ENCODE peak calls at places on chromosomes 13 and 19, in five cellular contexts. W is cardiac muscle cell, L is Panc1, J is breast epithelium, Y is heart right ventricle. Z is an unnamed sample.

GRCh38 chr19:54209748-54210494 is 9.3 kb downstream of the RPS9 start:
- DNase-seq in W (peak), L (peak), Y (peak), J (peak), Z (no peak)

GRCh38 chr19:39848392-39848791 is 2.2 kb upstream of the FBL start:
- DNase-seq in W (no peak), J (no peak), Y (no peak), L (no peak), Z (no peak)

GRCh38 chr19:23917856-23918255 is 3.2 kb downstream of the ZNF726 start:
- DNase-seq in L (no peak), Y (no peak), W (no peak), J (peak), Z (no peak)

GRCh38 chr13:52405767-52406494 is at the start of gene THSD1:
- DNase-seq in Y (peak), J (peak), L (no peak), W (no peak), Z (no peak)

GRCh38 chr19:6038634-6039405 is 60.9 kb upstream of the RANBP3 start:
- DNase-seq in Y (no peak), W (no peak), L (no peak), J (no peak), Z (no peak)

GRCh38 chr19:49085868-49086232 is 599 bp downstream of the SNRNP70 start:
- DNase-seq in L (no peak), W (no peak), Y (no peak), J (no peak), Z (no peak)

GRCh38 chr13:48633695-48634094 is 20.0 kb upstream of the CYSLTR2 start:
- DNase-seq in Y (no peak), W (no peak), L (no peak), J (no peak), Z (no peak)

GRCh38 chr19:44109458-44109857 is 3.7 kb upstream of the ZNF225 start:
- DNase-seq in J (no peak), W (no peak), Y (no peak), L (no peak), Z (no peak)

GRCh38 chr19:17097593-17098126 is 22.1 kb downstream of the MYO9B start:
- DNase-seq in W (peak), L (no peak), J (no peak), Y (no peak), Z (no peak)

GRCh38 chr19:42083537-42083936 is 7.6 kb downstream of the ZNF574 start:
- DNase-seq in J (no peak), Y (no peak), W (no peak), L (no peak), Z (no peak)

GRCh38 chr13:95660981-95661581 is 15.9 kb upstream of the DNAJC3 start:
- DNase-seq in L (no peak), J (no peak), W (peak), Y (no peak), Z (no peak)

GRCh38 chr19:42132030-42132628 is at the start of gene POU2F2:
- DNase-seq in J (peak), L (no peak), W (no peak), Y (peak), Z (peak)

GRCh38 chr13:40789275-40790231 is at the start of gene SLC25A15:
- DNase-seq in J (peak), Y (peak), W (peak), L (no peak), Z (no peak)

GRCh38 chr19:43776285-43776684 is 4.5 kb downstream of the KCNN4 start:
- DNase-seq in L (no peak), J (no peak), Y (no peak), W (no peak), Z (no peak)

GRCh38 chr13:30863231-30863630 is 42.8 kb upstream of the MEDAG start:
- DNase-seq in W (no peak), Y (no peak), L (no peak), J (no peak), Z (no peak)

GRCh38 chr13:74871671-74872070 is 610.3 kb downstream of the TBC1D4 start:
- DNase-seq in J (no peak), W (no peak), L (no peak), Y (no peak), Z (no peak)

GRCh38 chr19:17765069-17765618 is 13.9 kb downstream of the FCHO1 start:
- DNase-seq in Y (peak), L (no peak), W (no peak), J (peak), Z (no peak)

GRCh38 chr19:45681391-45682015 is 10.2 kb downstream of the SNRPD2 start:
- DNase-seq in W (peak), J (peak), Y (peak), L (no peak), Z (peak)

GRCh38 chr13:91017669-91018053 is 329.8 kb upstream of the MIR17HG start:
- DNase-seq in J (no peak), Y (no peak), W (no peak), L (no peak), Z (no peak)

GRCh38 chr19:35211545-35212230 is 16.9 kb downstream of the FAM187B start:
- DNase-seq in J (peak), L (no peak), Y (peak), W (no peak), Z (no peak)

GRCh38 chr13:102654786-102655185 is 40.1 kb downstream of the METTL21C start:
- DNase-seq in J (no peak), Y (no peak), W (no peak), L (no peak), Z (no peak)

GRCh38 chr13:41408061-41408460 is 49.3 kb upstream of the RGCC start:
- DNase-seq in L (no peak), W (no peak), J (no peak), Y (no peak), Z (no peak)

GRCh38 chr19:3345850-3346460 is 20.4 kb upstream of the NFIC start:
- DNase-seq in Y (no peak), W (no peak), L (no peak), J (no peak), Z (no peak)

GRCh38 chr13:63501702-63502101 is 2086.1 kb upstream of the PCDH20 start:
- DNase-seq in W (no peak), J (no peak), L (no peak), Y (no peak), Z (no peak)

GRCh38 chr19:54336893-54337857 is 1.8 kb downstream of the LILRA4 start:
- DNase-seq in L (no peak), W (no peak), J (no peak), Y (no peak), Z (no peak)

GRCh38 chr19:13060964-13061927 is 41.4 kb downstream of the LYL1 start:
- DNase-seq in L (peak), Y (peak), J (peak), W (peak), Z (peak)

GRCh38 chr13:79098603-79099002 is 307.5 kb downstream of the RBM26 start:
- DNase-seq in Y (no peak), J (no peak), L (no peak), W (no peak), Z (no peak)

GRCh38 chr13:109156181-109156935 is 526.9 kb downstream of the MYO16 start:
- DNase-seq in J (no peak), Y (peak), L (peak), W (no peak), Z (no peak)

GRCh38 chr19:19670070-19670551 is 1.5 kb downstream of the ZNF101 start:
- DNase-seq in L (no peak), W (no peak), Y (no peak), J (no peak), Z (no peak)

GRCh38 chr13:24671367-24672117 is 8.7 kb upstream of the ATP12A start:
- DNase-seq in W (peak), L (no peak), J (peak), Y (no peak), Z (no peak)

GRCh38 chr13:102402292-102402691 is 444 bp upstream of the FGF14 start:
- DNase-seq in W (peak), L (no peak), Y (peak), J (no peak), Z (no peak)

GRCh38 chr19:38395381-38396127 is 7.1 kb downstream of the SPRED3 start:
- DNase-seq in J (no peak), L (no peak), W (no peak), Y (no peak), Z (no peak)

GRCh38 chr19:19280561-19280960 is 7.5 kb upstream of the TM6SF2 start:
- DNase-seq in J (no peak), L (no peak), Y (no peak), W (no peak), Z (peak)

GRCh38 chr19:30423481-30423880 is 51.3 kb downstream of the ZNF536 start:
- DNase-seq in L (no peak), W (no peak), Y (peak), J (no peak), Z (no peak)

GRCh38 chr13:78680064-78680463 is 21.1 kb upstream of the OBI1 start:
- DNase-seq in J (no peak), L (no peak), W (no peak), Y (no peak), Z (peak)

GRCh38 chr13:109160887-109161669 is 531.7 kb downstream of the MYO16 start:
- DNase-seq in Y (no peak), J (no peak), W (no peak), L (no peak), Z (no peak)

GRCh38 chr13:39900106-39900750 is 244.8 kb downstream of the COG6 start:
- DNase-seq in Y (no peak), J (no peak), W (no peak), L (no peak), Z (no peak)

GRCh38 chr13:22744688-22745452 is 435.9 kb upstream of the SGCG start:
- DNase-seq in W (no peak), J (no peak), Y (no peak), L (no peak), Z (no peak)

GRCh38 chr19:7520131-7521051 is 2.0 kb upstream of the MCOLN1 start:
- DNase-seq in L (no peak), Y (no peak), J (no peak), W (no peak), Z (peak)
- H3K27ac ChIP-seq in L (no peak), Y (no peak), J (peak), W (no peak), Z (no peak)

GRCh38 chr13:104327217-104327616 is 1261.0 kb upstream of the SLC10A2 start:
- DNase-seq in W (no peak), L (no peak), Y (no peak), J (no peak), Z (no peak)
- H3K27ac ChIP-seq in W (no peak), L (no peak), Y (no peak), J (no peak), Z (no peak)

GRCh38 chr19:1026189-1027019 is at the start of gene CNN2:
- DNase-seq in L (no peak), W (peak), J (peak), Y (peak), Z (no peak)

GRCh38 chr19:1027953-1028902 is 1.8 kb downstream of the CNN2 start:
- DNase-seq in Y (peak), J (peak), W (peak), L (no peak), Z (peak)

GRCh38 chr19:1032264-1032867 is 6.0 kb downstream of the CNN2 start:
- DNase-seq in W (no peak), J (no peak), L (no peak), Y (no peak), Z (no peak)

GRCh38 chr19:1027020-1027952 is 878 bp downstream of the CNN2 start:
- DNase-seq in L (no peak), Y (peak), J (no peak), W (no peak), Z (no peak)
- H3K27ac ChIP-seq in L (peak), Y (peak), J (peak), W (peak), Z (peak)

DNA sequence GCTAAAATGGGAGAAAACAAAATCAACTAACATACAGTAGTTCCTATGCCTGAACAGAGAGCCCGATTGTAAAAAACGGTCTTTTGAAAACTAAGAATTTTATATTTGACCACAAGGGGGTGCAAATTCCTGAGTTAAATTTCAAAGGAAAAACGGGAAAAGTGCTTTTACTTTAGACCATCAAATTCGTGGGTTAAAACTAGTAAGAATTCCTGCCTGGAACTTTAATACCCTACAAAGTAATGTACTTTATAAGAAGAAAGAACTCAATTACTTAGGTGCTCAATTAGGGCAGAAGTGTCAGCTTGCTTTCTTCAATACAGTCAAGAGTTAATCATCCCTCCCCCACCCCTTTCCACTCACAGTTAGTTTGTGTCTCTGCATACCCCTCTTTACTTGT is 69.8 kb downstream of the KCNRG start:
- DNase-seq in L (no peak), Y (no peak), J (no peak), W (peak), Z (no peak)
- H3K27ac ChIP-seq in L (peak), Y (no peak), J (no peak), W (no peak), Z (no peak)

GRCh38 chr19:55643733-55644116 is 276 bp downstream of the ZNF581 start:
- DNase-seq in W (no peak), Y (no peak), J (no peak), L (no peak), Z (no peak)
- H3K27ac ChIP-seq in W (peak), Y (peak), J (peak), L (peak), Z (peak)

Z was measured in caudate nucleus.